ENCODE peak calls at places on chromosome 3, in ten cellular contexts. R, P, B, N, V, D, J, S, U and Z are unnamed samples.

GRCh38 chr3:84194032-84194431 is 764.8 kb upstream of the CADM2 start:
- DNase-seq in R (no peak), P (no peak), B (no peak), N (no peak), V (no peak), D (no peak), J (no peak), S (no peak), U (peak), Z (no peak)

GRCh38 chr3:150264560-150264959 is 143.5 kb upstream of the TSC22D2 start:
- DNase-seq in R (no peak), P (no peak), B (peak), N (no peak), V (no peak), D (no peak), J (no peak), S (no peak), U (no peak), Z (no peak)

GRCh38 chr3:29694783-29695182 is 413.9 kb downstream of the RBMS3 start:
- DNase-seq in R (no peak), P (peak), B (peak), N (no peak), V (no peak), D (no peak), J (peak), S (no peak), U (peak), Z (peak)

GRCh38 chr3:159640220-159640619 is 348.4 kb upstream of the IL12A start:
- DNase-seq in R (no peak), P (no peak), B (no peak), N (no peak), V (no peak), D (no peak), J (no peak), S (no peak), U (no peak), Z (no peak)

GRCh38 chr3:134886991-134887390 is 91.9 kb downstream of the EPHB1 start:
- DNase-seq in R (no peak), P (no peak), B (no peak), N (peak), V (no peak), D (no peak), J (no peak), S (no peak), U (no peak), Z (no peak)

GRCh38 chr3:71423151-71423906 is 160.2 kb downstream of the FOXP1 start:
- DNase-seq in R (no peak), P (peak), B (no peak), N (no peak), V (peak), D (peak), J (no peak), S (no peak), U (no peak), Z (peak)

GRCh38 chr3:98021821-98022220 is 13.3 kb downstream of the GABRR3 start:
- DNase-seq in R (no peak), P (peak), B (peak), N (no peak), V (no peak), D (no peak), J (no peak), S (no peak), U (peak), Z (peak)

GRCh38 chr3:51997935-51998596 is 2.4 kb upstream of the RPL29 start:
- DNase-seq in R (no peak), P (peak), B (no peak), N (no peak), V (no peak), D (no peak), J (no peak), S (no peak), U (peak), Z (peak)

GRCh38 chr3:53571264-53571663 is 76.9 kb downstream of the CACNA1D start:
- DNase-seq in R (no peak), P (no peak), B (no peak), N (no peak), V (no peak), D (peak), J (no peak), S (no peak), U (no peak), Z (no peak)

GRCh38 chr3:64639022-64639421 is 48.8 kb downstream of the ADAMTS9 start:
- DNase-seq in R (no peak), P (no peak), B (no peak), N (no peak), V (peak), D (no peak), J (no peak), S (no peak), U (no peak), Z (no peak)

GRCh38 chr3:24069045-24069444 is 124.0 kb downstream of the NR1D2 start:
- DNase-seq in R (no peak), P (no peak), B (peak), N (no peak), V (no peak), D (no peak), J (no peak), S (no peak), U (no peak), Z (peak)

GRCh38 chr3:10192953-10193691 is 28.4 kb downstream of the IRAK2 start:
- DNase-seq in R (no peak), P (peak), B (peak), N (no peak), V (no peak), D (peak), J (peak), S (peak), U (peak), Z (peak)

GRCh38 chr3:50334339-50335075 is 6.1 kb downstream of the RASSF1 start:
- DNase-seq in R (no peak), P (no peak), B (no peak), N (no peak), V (no peak), D (no peak), J (no peak), S (no peak), U (no peak), Z (no peak)

GRCh38 chr3:138097192-138097829 is 18.1 kb downstream of the DZIP1L start:
- DNase-seq in R (no peak), P (no peak), B (no peak), N (no peak), V (no peak), D (no peak), J (no peak), S (no peak), U (no peak), Z (no peak)

GRCh38 chr3:52240886-52241244 is 1.9 kb upstream of the TWF2 start:
- DNase-seq in R (no peak), P (no peak), B (no peak), N (no peak), V (no peak), D (no peak), J (no peak), S (no peak), U (no peak), Z (no peak)

GRCh38 chr3:63768888-63769287 is 50.2 kb upstream of the C3orf49 start:
- DNase-seq in R (no peak), P (no peak), B (no peak), N (no peak), V (no peak), D (no peak), J (no peak), S (no peak), U (no peak), Z (no peak)

GRCh38 chr3:25782636-25782937 is 656 bp downstream of the NGLY1 start:
- DNase-seq in R (no peak), P (no peak), B (peak), N (no peak), V (no peak), D (no peak), J (no peak), S (no peak), U (no peak), Z (no peak)

GRCh38 chr3:150511096-150511670 is 35.1 kb downstream of the SERP1 start:
- DNase-seq in R (no peak), P (no peak), B (no peak), N (no peak), V (no peak), D (no peak), J (no peak), S (no peak), U (no peak), Z (no peak)

GRCh38 chr3:123678108-123678511 is 93.3 kb upstream of the HACD2 start:
- DNase-seq in R (no peak), P (peak), B (peak), N (no peak), V (peak), D (no peak), J (peak), S (no peak), U (peak), Z (peak)

GRCh38 chr3:7346364-7346763 is 485.4 kb downstream of the GRM7 start:
- DNase-seq in R (no peak), P (no peak), B (no peak), N (no peak), V (no peak), D (no peak), J (no peak), S (no peak), U (no peak), Z (no peak)

GRCh38 chr3:182726258-182727142 is 66.8 kb upstream of the ATP11B start:
- DNase-seq in R (no peak), P (no peak), B (no peak), N (no peak), V (no peak), D (no peak), J (no peak), S (no peak), U (no peak), Z (no peak)

GRCh38 chr3:124669470-124669869 is 60.8 kb upstream of the UMPS start:
- DNase-seq in R (no peak), P (peak), B (peak), N (no peak), V (no peak), D (no peak), J (peak), S (no peak), U (peak), Z (peak)

GRCh38 chr3:11251807-11252176 is 20.4 kb upstream of the ATG7 start:
- DNase-seq in R (no peak), P (no peak), B (no peak), N (no peak), V (no peak), D (no peak), J (no peak), S (no peak), U (no peak), Z (no peak)

GRCh38 chr3:128800241-128801187 is 74.5 kb downstream of the RAB7A start:
- DNase-seq in R (peak), P (no peak), B (no peak), N (no peak), V (no peak), D (no peak), J (no peak), S (no peak), U (no peak), Z (no peak)

GRCh38 chr3:107740992-107741896 is 218.5 kb downstream of the BBX start:
- DNase-seq in R (no peak), P (no peak), B (peak), N (no peak), V (peak), D (no peak), J (no peak), S (peak), U (peak), Z (peak)

GRCh38 chr3:37519661-37520060 is 342.0 kb upstream of the CTDSPL start:
- DNase-seq in R (no peak), P (no peak), B (no peak), N (no peak), V (no peak), D (no peak), J (no peak), S (no peak), U (no peak), Z (no peak)

GRCh38 chr3:58557496-58557895 is 19.7 kb downstream of the FAM107A start:
- DNase-seq in R (no peak), P (no peak), B (no peak), N (no peak), V (no peak), D (no peak), J (no peak), S (no peak), U (no peak), Z (no peak)

GRCh38 chr3:146491303-146491702 is 21.9 kb upstream of the PLSCR2 start:
- DNase-seq in R (no peak), P (peak), B (peak), N (no peak), V (no peak), D (no peak), J (peak), S (no peak), U (peak), Z (no peak)

GRCh38 chr3:16140894-16141285 is 33.6 kb upstream of the GALNT15 start:
- DNase-seq in R (no peak), P (no peak), B (no peak), N (no peak), V (no peak), D (no peak), J (no peak), S (no peak), U (no peak), Z (no peak)

GRCh38 chr3:46991406-46992165 is 12.1 kb downstream of the NBEAL2 start:
- DNase-seq in R (peak), P (no peak), B (no peak), N (no peak), V (no peak), D (no peak), J (no peak), S (no peak), U (no peak), Z (no peak)

GRCh38 chr3:32428092-32429068 is 36.7 kb downstream of the CMTM7 start:
- DNase-seq in R (no peak), P (no peak), B (no peak), N (no peak), V (no peak), D (no peak), J (no peak), S (peak), U (no peak), Z (no peak)

GRCh38 chr3:193645806-193646205 is 52.8 kb downstream of the OPA1 start:
- DNase-seq in R (no peak), P (no peak), B (no peak), N (no peak), V (no peak), D (no peak), J (no peak), S (no peak), U (no peak), Z (no peak)

GRCh38 chr3:103924544-103924943 is 1442.2 kb upstream of the ALCAM start:
- DNase-seq in R (no peak), P (no peak), B (no peak), N (no peak), V (no peak), D (no peak), J (no peak), S (no peak), U (no peak), Z (no peak)